ENCODE peak calls at places on chromosomes 1 and 21, in five cellular contexts. G is colonic mucosa, J is pancreas, X is psoas muscle, U is cardiac muscle cell. L is an unnamed sample.

GRCh38 chr1:104878203-104878911 is 1128.7 kb downstream of the AMY1C start:
- DNase-seq in G (no peak), J (no peak), X (no peak), U (no peak), L (no peak)

GRCh38 chr1:10161541-10162290 is 48.7 kb upstream of the KIF1B start:
- DNase-seq in G (no peak), J (no peak), X (peak; percentile 82), U (no peak), L (no peak)

GRCh38 chr1:180040034-180040433 is 85.4 kb downstream of the CEP350 start:
- DNase-seq in G (no peak), J (no peak), X (no peak), U (peak; percentile 46), L (no peak)

GRCh38 chr21:44785620-44786344 is 15.8 kb downstream of the UBE2G2 start:
- DNase-seq in G (no peak), J (no peak), X (no peak), U (peak; percentile 30), L (no peak)

GRCh38 chr1:212979340-212980122 is 29.2 kb downstream of the VASH2 start:
- DNase-seq in G (no peak), J (no peak), X (no peak), U (no peak), L (no peak)

GRCh38 chr1:234260578-234260977 is 112.7 kb upstream of the COA6 start:
- DNase-seq in G (no peak), J (no peak), X (no peak), U (no peak), L (no peak)

GRCh38 chr1:202268032-202268431 is 73.7 kb downstream of the UBE2T start:
- DNase-seq in G (no peak), J (no peak), X (no peak), U (no peak), L (no peak)

GRCh38 chr21:25895565-25896205 is 160.9 kb downstream of the GABPA start:
- DNase-seq in G (no peak), J (no peak), X (no peak), U (peak; percentile 59), L (no peak)

GRCh38 chr21:37758997-37759396 is 157.3 kb downstream of the KCNJ6 start:
- DNase-seq in G (peak; percentile 28), J (no peak), X (no peak), U (peak; percentile 47), L (peak; percentile 79)

GRCh38 chr1:240854367-240854766 is 242.4 kb upstream of the GREM2 start:
- DNase-seq in G (no peak), J (no peak), X (no peak), U (peak; percentile 11), L (no peak)

GRCh38 chr21:39788383-39788782 is 43.4 kb downstream of the IGSF5 start:
- DNase-seq in G (peak; percentile 75), J (peak; percentile 73), X (peak; percentile 67), U (peak; percentile 77), L (peak; percentile 92)

GRCh38 chr1:90381598-90381997 is 335.5 kb downstream of the BARHL2 start:
- DNase-seq in G (no peak), J (no peak), X (no peak), U (no peak), L (no peak)

GRCh38 chr1:74689800-74690696 is 16.5 kb upstream of the ERICH3 start:
- DNase-seq in G (peak; percentile 49), J (no peak), X (no peak), U (peak; percentile 74), L (peak; percentile 79)

GRCh38 chr1:6928106-6928885 is 143.0 kb downstream of the CAMTA1 start:
- DNase-seq in G (no peak), J (no peak), X (no peak), U (no peak), L (no peak)

GRCh38 chr1:8431028-8431427 is 113.1 kb downstream of the SLC45A1 start:
- DNase-seq in G (no peak), J (no peak), X (no peak), U (no peak), L (no peak)

GRCh38 chr1:8437286-8437685 is 119.4 kb downstream of the SLC45A1 start:
- DNase-seq in G (no peak), J (no peak), X (no peak), U (no peak), L (no peak)

GRCh38 chr1:8435569-8436071 is 117.7 kb downstream of the SLC45A1 start:
- DNase-seq in G (no peak), J (no peak), X (no peak), U (no peak), L (no peak)

GRCh38 chr1:8431779-8432178 is 113.9 kb downstream of the SLC45A1 start:
- DNase-seq in G (no peak), J (no peak), X (no peak), U (no peak), L (no peak)

DNA sequence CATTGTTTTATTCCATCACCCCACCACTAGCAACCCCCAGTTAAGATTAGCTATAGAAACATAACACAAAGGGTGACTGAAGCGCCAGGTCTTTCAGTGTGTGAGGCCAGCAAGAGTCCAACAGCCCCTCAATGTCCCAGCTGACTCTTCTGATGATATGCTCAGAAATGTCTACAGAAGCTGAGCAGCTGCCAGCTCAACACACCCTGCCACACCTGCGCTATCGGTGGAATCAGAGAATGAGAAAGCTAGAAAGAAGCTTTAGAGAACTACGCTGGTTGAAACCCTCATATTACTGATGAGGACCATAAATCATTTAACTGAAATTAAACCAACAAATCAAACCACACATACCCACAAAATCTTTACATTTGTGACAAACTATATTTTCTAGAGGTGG is 116.2 kb downstream of the SLC45A1 start:
- DNase-seq in G (no peak), J (no peak), X (no peak), U (no peak), L (no peak)
- H3K4me1 ChIP-seq in G (peaks cover 7% of the 10 kb centered on the region), J (peaks cover 3% of the 10 kb centered on the region), X (peaks cover 44% of the 10 kb centered on the region), U (peaks cover 23% of the 10 kb centered on the region), L (peaks cover 8% of the 10 kb centered on the region)

GRCh38 chr1:178262101-178262500 is 168.2 kb downstream of the RASAL2 start:
- DNase-seq in G (no peak), J (no peak), X (no peak), U (peak; percentile 84), L (peak; percentile 20)

GRCh38 chr1:178263341-178263740 is 169.4 kb downstream of the RASAL2 start:
- DNase-seq in G (no peak), J (no peak), X (no peak), U (no peak), L (no peak)

GRCh38 chr1:178267646-178268094 is 173.8 kb downstream of the RASAL2 start:
- DNase-seq in G (no peak), J (no peak), X (no peak), U (peak; percentile 44), L (no peak)

GRCh38 chr1:178271471-178271870 is 177.6 kb downstream of the RASAL2 start:
- DNase-seq in G (no peak), J (no peak), X (no peak), U (no peak), L (no peak)

GRCh38 chr1:178266619-178267066 is 172.7 kb downstream of the RASAL2 start:
- DNase-seq in G (no peak), J (no peak), X (no peak), U (no peak), L (no peak)
- H3K4me1 ChIP-seq in G (no peaks in the 10 kb centered on the region), J (no peaks in the 10 kb centered on the region), X (no peaks in the 10 kb centered on the region), U (peaks cover 23% of the 10 kb centered on the region), L (peaks cover 9% of the 10 kb centered on the region)

DNA sequence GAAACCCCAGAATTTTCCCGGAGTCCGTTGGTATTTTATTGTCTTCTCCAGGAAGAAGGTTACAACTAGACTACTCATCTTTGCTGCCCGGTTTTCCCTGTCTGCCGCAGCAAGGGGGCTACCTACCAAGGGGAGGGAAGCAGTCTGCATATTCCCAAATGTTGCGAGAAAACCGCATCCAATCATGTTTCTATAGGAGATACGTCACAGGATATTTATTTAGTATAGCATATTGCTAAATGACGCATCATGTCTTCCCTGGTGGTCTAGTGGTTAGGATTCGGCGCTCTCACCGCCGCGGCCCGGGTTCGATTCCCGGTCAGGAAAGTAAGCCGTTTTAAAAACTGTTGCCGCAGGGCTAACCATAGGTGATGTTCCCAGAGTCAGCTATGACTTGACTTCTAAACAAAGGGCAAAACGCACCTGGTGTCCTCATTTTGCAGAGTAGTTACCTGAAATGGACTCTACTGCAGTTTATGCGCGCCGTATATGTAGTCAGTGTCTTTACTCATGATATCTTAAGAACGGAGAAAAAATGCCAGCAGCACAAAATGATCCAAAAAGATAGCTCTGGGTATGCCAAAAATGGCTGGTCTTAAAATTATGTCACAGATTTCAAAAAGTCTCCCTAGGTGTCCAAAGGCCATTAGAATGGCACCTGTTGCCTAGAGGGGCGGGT is 15.2 kb upstream of the ZNF692 start:
- DNase-seq in G (peak; percentile 87), J (peak; percentile 81), X (peak; percentile 87), U (no peak), L (peak; percentile 88)
- H3K4me1 ChIP-seq in G (no peaks in the 10 kb centered on the region), J (no peaks in the 10 kb centered on the region), X (no peaks in the 10 kb centered on the region), U (no peaks in the 10 kb centered on the region), L (peaks cover 5% of the 10 kb centered on the region)

GRCh38 chr1:205594846-205595245 is 37.0 kb downstream of the ELK4 start:
- DNase-seq in G (no peak), J (no peak), X (no peak), U (no peak), L (no peak)
- H3K4me1 ChIP-seq in G (peaks cover 3% of the 10 kb centered on the region), J (no peaks in the 10 kb centered on the region), X (peaks cover 8% of the 10 kb centered on the region), U (no peaks in the 10 kb centered on the region), L (peaks cover 10% of the 10 kb centered on the region)

GRCh38 chr1:221991221-221991620 is 249.3 kb upstream of the DUSP10 start:
- DNase-seq in G (no peak), J (no peak), X (no peak), U (peak; percentile 43), L (no peak)
- H3K4me1 ChIP-seq in G (no peaks in the 10 kb centered on the region), J (no peaks in the 10 kb centered on the region), X (no peaks in the 10 kb centered on the region), U (no peaks in the 10 kb centered on the region), L (no peaks in the 10 kb centered on the region)

GRCh38 chr1:27572019-27572678 is 31.8 kb downstream of the AHDC1 start:
- DNase-seq in G (no peak), J (no peak), X (peak; percentile 78), U (no peak), L (no peak)

GRCh38 chr1:27569506-27570382 is 34.2 kb downstream of the AHDC1 start:
- DNase-seq in G (no peak), J (peak; percentile 42), X (no peak), U (no peak), L (no peak)

GRCh38 chr1:27571439-27572018 is 32.4 kb downstream of the AHDC1 start:
- DNase-seq in G (no peak), J (peak; percentile 76), X (no peak), U (no peak), L (no peak)

GRCh38 chr1:27570383-27570755 is 33.6 kb downstream of the AHDC1 start:
- DNase-seq in G (no peak), J (no peak), X (peak; percentile 81), U (no peak), L (no peak)

DNA sequence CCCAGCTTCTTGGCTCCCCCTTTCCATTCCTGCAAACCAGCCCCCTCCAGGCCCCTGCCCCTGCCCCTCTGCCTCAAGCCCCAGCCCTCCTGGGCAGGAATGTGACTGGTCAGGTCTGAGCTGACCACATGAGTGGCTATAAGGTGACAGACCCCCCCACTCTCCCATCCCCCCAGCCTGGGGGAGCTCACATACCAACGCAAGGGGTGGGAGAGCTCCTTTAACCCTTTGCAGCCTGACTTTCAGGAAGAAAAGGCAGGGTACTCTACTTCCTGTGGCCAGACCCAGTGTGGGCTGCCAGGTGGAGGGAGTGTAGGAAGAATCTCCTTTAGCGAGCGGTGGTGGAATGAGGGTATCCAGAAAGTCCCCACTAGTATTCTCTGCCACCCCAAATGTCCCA is 33.1 kb downstream of the AHDC1 start:
- DNase-seq in G (no peak), J (peak; percentile 46), X (no peak), U (no peak), L (no peak)
- H3K4me1 ChIP-seq in G (peaks cover 20% of the 10 kb centered on the region), J (peaks cover 64% of the 10 kb centered on the region), X (peaks cover 91% of the 10 kb centered on the region), U (peaks cover 87% of the 10 kb centered on the region), L (peaks cover 92% of the 10 kb centered on the region)

GRCh38 chr1:151311589-151312331 is 15.5 kb downstream of the PI4KB start:
- DNase-seq in G (peak; percentile 61), J (peak; percentile 45), X (peak; percentile 89), U (peak; percentile 99), L (peak; percentile 95)
- H3K4me1 ChIP-seq in G (no peaks in the 10 kb centered on the region), J (peaks cover 3% of the 10 kb centered on the region), X (peaks cover 57% of the 10 kb centered on the region), U (no peaks in the 10 kb centered on the region), L (peaks cover 53% of the 10 kb centered on the region)